ENCODE peak calls at places on chromosomes 5 and 9, in five cellular contexts. F, L, V, N and O are unnamed samples.

GRCh38 chr5:33102551-33102950 is 338.2 kb upstream of the TARS1 start:
- DNase-seq in F (no peak), L (no peak), V (no peak), N (no peak), O (no peak)

GRCh38 chr5:82669720-82670119 is 391.6 kb upstream of the RPS23 start:
- DNase-seq in F (no peak), L (no peak), V (no peak), N (no peak), O (no peak)

GRCh38 chr9:27432308-27432707 is 91.8 kb upstream of the IFNK start:
- DNase-seq in F (no peak), L (no peak), V (no peak), N (no peak), O (no peak)

GRCh38 chr9:87085073-87085472 is 137.8 kb upstream of the GAS1 start:
- DNase-seq in F (no peak), L (no peak), V (no peak), N (no peak), O (no peak)

GRCh38 chr9:128372188-128372641 is 1.0 kb downstream of the URM1 start:
- DNase-seq in F (no peak), L (no peak), V (no peak), N (peak; percentile 15), O (no peak)

GRCh38 chr9:37425298-37425752 is 2.8 kb downstream of the GRHPR start:
- DNase-seq in F (no peak), L (no peak), V (no peak), N (peak; percentile 47), O (peak; percentile 7)

GRCh38 chr5:149829954-149830353 is 99.8 kb downstream of the PPARGC1B start:
- DNase-seq in F (no peak), L (no peak), V (no peak), N (peak; percentile 46), O (no peak)

GRCh38 chr5:50653946-50654345 is 12.5 kb upstream of the PARP8 start:
- DNase-seq in F (no peak), L (no peak), V (no peak), N (peak; percentile 94), O (no peak)

GRCh38 chr9:100096378-100096916 is 2.4 kb downstream of the ERP44 start:
- DNase-seq in F (no peak), L (no peak), V (no peak), N (no peak), O (no peak)

GRCh38 chr9:121859646-121860045 is 208.2 kb downstream of the DAB2IP start:
- DNase-seq in F (no peak), L (no peak), V (no peak), N (no peak), O (no peak)

GRCh38 chr9:4116091-4116581 is 183.7 kb downstream of the GLIS3 start:
- DNase-seq in F (no peak), L (no peak), V (no peak), N (no peak), O (no peak)

GRCh38 chr5:7518947-7519560 is 123.1 kb downstream of the ADCY2 start:
- DNase-seq in F (no peak), L (no peak), V (no peak), N (no peak), O (no peak)

GRCh38 chr5:104598285-104598684 is 1035.7 kb upstream of the NUDT12 start:
- DNase-seq in F (no peak), L (no peak), V (no peak), N (no peak), O (no peak)

GRCh38 chr5:141430332-141431113 is at the start of gene PCDHGA12:
- DNase-seq in F (no peak), L (no peak), V (no peak), N (peak; percentile 88), O (no peak)

GRCh38 chr5:175894805-175895204 is 23.4 kb downstream of the CPLX2 start:
- DNase-seq in F (no peak), L (no peak), V (no peak), N (peak; percentile 44), O (no peak)

GRCh38 chr9:94654165-94654894 is 15.0 kb upstream of the FBP1 start:
- DNase-seq in F (no peak), L (no peak), V (no peak), N (peak; percentile 20), O (no peak)

GRCh38 chr9:136403538-136403914 is 3.6 kb upstream of the SNAPC4 start:
- DNase-seq in F (no peak), L (no peak), V (peak; percentile 57), N (no peak), O (no peak)

GRCh38 chr9:132857031-132857430 is 21.1 kb downstream of the AK8 start:
- DNase-seq in F (no peak), L (no peak), V (no peak), N (peak; percentile 12), O (no peak)

GRCh38 chr9:129687391-129687790 is 21.9 kb downstream of the PRRX2 start:
- DNase-seq in F (no peak), L (no peak), V (no peak), N (no peak), O (no peak)

GRCh38 chr9:94204174-94204573 is 54.9 kb upstream of the ZNF169 start:
- DNase-seq in F (no peak), L (no peak), V (no peak), N (no peak), O (no peak)

GRCh38 chr9:35229066-35229778 is 67.4 kb downstream of the UNC13B start:
- DNase-seq in F (no peak), L (no peak), V (no peak), N (no peak), O (no peak)

GRCh38 chr5:140398379-140398811 is 3.2 kb upstream of the ANKHD1 start:
- DNase-seq in F (no peak), L (no peak), V (no peak), N (peak; percentile 15), O (no peak)

GRCh38 chr5:120538149-120538548 is 74.0 kb downstream of the PRR16 start:
- DNase-seq in F (no peak), L (no peak), V (no peak), N (no peak), O (no peak)

GRCh38 chr9:95091574-95091970 is 225.9 kb downstream of the FANCC start:
- DNase-seq in F (no peak), L (peak; percentile 47), V (no peak), N (no peak), O (no peak)

GRCh38 chr5:623531-623930 is 11.4 kb downstream of the CEP72 start:
- DNase-seq in F (no peak), L (peak; percentile 3), V (no peak), N (no peak), O (no peak)

GRCh38 chr5:166991586-166991985 is 1299.9 kb upstream of the WWC1 start:
- DNase-seq in F (no peak), L (no peak), V (no peak), N (no peak), O (no peak)

GRCh38 chr5:149580808-149581191 is 498 bp upstream of the ARHGEF37 start:
- DNase-seq in F (no peak), L (no peak), V (no peak), N (no peak), O (no peak)

GRCh38 chr5:168114444-168115017 is 176.9 kb upstream of the WWC1 start:
- DNase-seq in F (no peak), L (peak; percentile 67), V (peak; percentile 11), N (peak; percentile 55), O (no peak)

GRCh38 chr9:121641228-121641611 is 10.2 kb upstream of the DAB2IP start:
- DNase-seq in F (no peak), L (no peak), V (no peak), N (no peak), O (no peak)

GRCh38 chr5:33337621-33337960 is 103.2 kb upstream of the TARS1 start:
- DNase-seq in F (no peak), L (no peak), V (no peak), N (no peak), O (no peak)

GRCh38 chr5:21806943-21807342 is 1046.2 kb downstream of the CDH12 start:
- DNase-seq in F (no peak), L (no peak), V (no peak), N (peak; percentile 40), O (no peak)

GRCh38 chr9:8156336-8156735 is 356.8 kb upstream of the DMAC1 start:
- DNase-seq in F (no peak), L (no peak), V (no peak), N (no peak), O (no peak)

GRCh38 chr5:139647406-139648204 is 544 bp upstream of the CXXC5 start:
- DNase-seq in F (no peak), L (peak; percentile 54), V (no peak), N (no peak), O (no peak)

GRCh38 chr5:55151923-55152842 is 7.8 kb upstream of the GPX8 start:
- DNase-seq in F (no peak), L (no peak), V (no peak), N (no peak), O (no peak)

GRCh38 chr5:148014276-148014675 is 49.5 kb upstream of the SPINK5 start:
- DNase-seq in F (no peak), L (no peak), V (no peak), N (no peak), O (no peak)

GRCh38 chr9:124894035-124894740 is 32.3 kb downstream of the ARPC5L start:
- DNase-seq in F (no peak), L (no peak), V (no peak), N (no peak), O (no peak)

GRCh38 chr5:146538441-146538840 is 22.5 kb upstream of the GPR151 start:
- DNase-seq in F (no peak), L (no peak), V (no peak), N (no peak), O (no peak)